ENCODE peak calls at places on chromosomes 4 and X, in five cellular contexts. One of them, this sample, is unnamed.

GRCh38 chr4:71595576-71596108 is 188.2 kb downstream of the GC start:
- DNase-seq in tibial artery: no peak
- DNase-seq in adipocyte: peak
- DNase-seq in heart left ventricle: no peak
- DNase-seq in astrocyte of the spinal cord: no peak
- DNase-seq in this sample: no peak

GRCh38 chr4:121597346-121597934 is 99.3 kb downstream of the ANXA5 start:
- DNase-seq in heart left ventricle: no peak
- DNase-seq in adipocyte: no peak
- DNase-seq in tibial artery: no peak
- DNase-seq in astrocyte of the spinal cord: peak
- DNase-seq in this sample: no peak

GRCh38 chr4:71406459-71406963 is 67.7 kb downstream of the SLC4A4 start:
- DNase-seq in tibial artery: no peak
- DNase-seq in heart left ventricle: no peak
- DNase-seq in adipocyte: peak
- DNase-seq in astrocyte of the spinal cord: peak
- DNase-seq in this sample: no peak

GRCh38 chr4:25913056-25913850 is 767 bp upstream of the SMIM20 start:
- DNase-seq in astrocyte of the spinal cord: peak
- DNase-seq in tibial artery: peak
- DNase-seq in adipocyte: no peak
- DNase-seq in heart left ventricle: peak
- DNase-seq in this sample: peak

GRCh38 chr4:156888762-156889161 is 82.8 kb downstream of the PDGFC start:
- DNase-seq in adipocyte: peak
- DNase-seq in heart left ventricle: no peak
- DNase-seq in tibial artery: no peak
- DNase-seq in astrocyte of the spinal cord: peak
- DNase-seq in this sample: no peak

GRCh38 chr4:37528161-37528560 is 158.0 kb downstream of the RELL1 start:
- DNase-seq in tibial artery: no peak
- DNase-seq in adipocyte: no peak
- DNase-seq in heart left ventricle: no peak
- DNase-seq in astrocyte of the spinal cord: no peak
- DNase-seq in this sample: no peak

GRCh38 chr4:157072002-157072401 is 3.9 kb upstream of the GLRB start:
- DNase-seq in heart left ventricle: no peak
- DNase-seq in adipocyte: peak
- DNase-seq in astrocyte of the spinal cord: peak
- DNase-seq in tibial artery: no peak
- DNase-seq in this sample: no peak

GRCh38 chrX:1012678-1013300 is 199.7 kb downstream of the CRLF2 start:
- DNase-seq in tibial artery: no peak
- DNase-seq in astrocyte of the spinal cord: no peak
- DNase-seq in heart left ventricle: no peak
- DNase-seq in adipocyte: no peak
- DNase-seq in this sample: no peak

GRCh38 chrX:33434256-33435092 is 223.1 kb upstream of the DMD start:
- DNase-seq in adipocyte: peak
- DNase-seq in tibial artery: peak
- DNase-seq in astrocyte of the spinal cord: peak
- DNase-seq in heart left ventricle: peak
- DNase-seq in this sample: no peak

GRCh38 chrX:51336584-51336983 is 4.0 kb downstream of the NUDT10 start:
- DNase-seq in tibial artery: no peak
- DNase-seq in adipocyte: peak
- DNase-seq in astrocyte of the spinal cord: peak
- DNase-seq in heart left ventricle: peak
- DNase-seq in this sample: no peak

GRCh38 chrX:12891915-12892506 is 14.4 kb upstream of the TLR8 start:
- DNase-seq in astrocyte of the spinal cord: no peak
- DNase-seq in heart left ventricle: no peak
- DNase-seq in tibial artery: no peak
- DNase-seq in adipocyte: no peak
- DNase-seq in this sample: no peak

GRCh38 chr4:46274717-46275116 is 115.2 kb downstream of the GABRA2 start:
- DNase-seq in tibial artery: no peak
- DNase-seq in heart left ventricle: no peak
- DNase-seq in adipocyte: no peak
- DNase-seq in astrocyte of the spinal cord: peak
- DNase-seq in this sample: no peak

GRCh38 chr4:154124539-154125255 is 335.8 kb upstream of the SFRP2 start:
- DNase-seq in heart left ventricle: no peak
- DNase-seq in astrocyte of the spinal cord: peak
- DNase-seq in tibial artery: no peak
- DNase-seq in adipocyte: peak
- DNase-seq in this sample: no peak

GRCh38 chrX:112677167-112677566 is 2.6 kb downstream of the LHFPL1 start:
- DNase-seq in heart left ventricle: no peak
- DNase-seq in tibial artery: no peak
- DNase-seq in adipocyte: peak
- DNase-seq in astrocyte of the spinal cord: no peak
- DNase-seq in this sample: no peak

GRCh38 chrX:46727445-46727844 is 31.5 kb downstream of the SLC9A7 start:
- DNase-seq in heart left ventricle: no peak
- DNase-seq in astrocyte of the spinal cord: no peak
- DNase-seq in tibial artery: no peak
- DNase-seq in adipocyte: peak
- DNase-seq in this sample: no peak

GRCh38 chr4:86730310-86730709 is 118.9 kb downstream of the SLC10A6 start:
- DNase-seq in astrocyte of the spinal cord: no peak
- DNase-seq in adipocyte: no peak
- DNase-seq in heart left ventricle: no peak
- DNase-seq in tibial artery: no peak
- DNase-seq in this sample: no peak

GRCh38 chrX:103607385-103608304 is at the start of gene TCEAL3:
- DNase-seq in adipocyte: peak
- DNase-seq in heart left ventricle: peak
- DNase-seq in tibial artery: peak
- DNase-seq in astrocyte of the spinal cord: peak
- DNase-seq in this sample: peak

GRCh38 chr4:1249731-1250526 is 999 bp upstream of the CTBP1 start:
- DNase-seq in adipocyte: no peak
- DNase-seq in astrocyte of the spinal cord: peak
- DNase-seq in heart left ventricle: no peak
- DNase-seq in tibial artery: peak
- DNase-seq in this sample: peak

GRCh38 chr4:157521916-157522315 is 301.4 kb downstream of the GRIA2 start:
- DNase-seq in adipocyte: no peak
- DNase-seq in astrocyte of the spinal cord: no peak
- DNase-seq in heart left ventricle: no peak
- DNase-seq in tibial artery: no peak
- DNase-seq in this sample: no peak

GRCh38 chrX:85980286-85980685 is 67.1 kb downstream of the CHM start:
- DNase-seq in heart left ventricle: no peak
- DNase-seq in adipocyte: no peak
- DNase-seq in astrocyte of the spinal cord: no peak
- DNase-seq in tibial artery: no peak
- DNase-seq in this sample: no peak

GRCh38 chr4:10762541-10762940 is 78.0 kb upstream of the CLNK start:
- DNase-seq in heart left ventricle: no peak
- DNase-seq in adipocyte: peak
- DNase-seq in astrocyte of the spinal cord: peak
- DNase-seq in tibial artery: no peak
- DNase-seq in this sample: no peak

GRCh38 chrX:11555759-11556158 is 110.0 kb downstream of the ARHGAP6 start:
- DNase-seq in astrocyte of the spinal cord: no peak
- DNase-seq in heart left ventricle: no peak
- DNase-seq in adipocyte: no peak
- DNase-seq in tibial artery: no peak
- DNase-seq in this sample: no peak
- H3K4me3 ChIP-seq in astrocyte of the spinal cord: no peak
- H3K4me3 ChIP-seq in heart left ventricle: no peak
- H3K4me3 ChIP-seq in adipocyte: no peak
- H3K4me3 ChIP-seq in tibial artery: no peak
- H3K4me3 ChIP-seq in this sample: no peak

GRCh38 chr4:61760820-61761219 is 560.7 kb downstream of the ADGRL3 start:
- DNase-seq in tibial artery: no peak
- DNase-seq in astrocyte of the spinal cord: no peak
- DNase-seq in adipocyte: no peak
- DNase-seq in heart left ventricle: no peak
- DNase-seq in this sample: no peak
- H3K4me3 ChIP-seq in tibial artery: no peak
- H3K4me3 ChIP-seq in astrocyte of the spinal cord: no peak
- H3K4me3 ChIP-seq in adipocyte: no peak
- H3K4me3 ChIP-seq in heart left ventricle: no peak
- H3K4me3 ChIP-seq in this sample: no peak

GRCh38 chr4:54099287-54099958 is 540 bp upstream of the GSX2 start:
- DNase-seq in adipocyte: peak
- DNase-seq in heart left ventricle: no peak
- DNase-seq in astrocyte of the spinal cord: peak
- DNase-seq in tibial artery: no peak
- DNase-seq in this sample: no peak

GRCh38 chr4:54098375-54098774 is 1.6 kb upstream of the GSX2 start:
- DNase-seq in adipocyte: no peak
- DNase-seq in heart left ventricle: no peak
- DNase-seq in tibial artery: no peak
- DNase-seq in astrocyte of the spinal cord: no peak
- DNase-seq in this sample: no peak

GRCh38 chr4:54100607-54101189 is 735 bp downstream of the GSX2 start:
- DNase-seq in adipocyte: peak
- DNase-seq in astrocyte of the spinal cord: no peak
- DNase-seq in heart left ventricle: no peak
- DNase-seq in tibial artery: no peak
- DNase-seq in this sample: no peak

GRCh38 chr4:54101190-54102041 is 1.5 kb downstream of the GSX2 start:
- DNase-seq in adipocyte: no peak
- DNase-seq in astrocyte of the spinal cord: no peak
- DNase-seq in tibial artery: no peak
- DNase-seq in heart left ventricle: no peak
- DNase-seq in this sample: no peak

GRCh38 chr4:54099959-54100606 is at the start of gene GSX2:
- DNase-seq in heart left ventricle: no peak
- DNase-seq in tibial artery: peak
- DNase-seq in astrocyte of the spinal cord: no peak
- DNase-seq in adipocyte: peak
- DNase-seq in this sample: no peak
- H3K4me3 ChIP-seq in heart left ventricle: peak
- H3K4me3 ChIP-seq in tibial artery: peak
- H3K4me3 ChIP-seq in astrocyte of the spinal cord: peak
- H3K4me3 ChIP-seq in adipocyte: peak
- H3K4me3 ChIP-seq in this sample: no peak

GRCh38 chr4:96183630-96184029 is 343.7 kb downstream of the PDHA2 start:
- DNase-seq in heart left ventricle: no peak
- DNase-seq in astrocyte of the spinal cord: no peak
- DNase-seq in adipocyte: no peak
- DNase-seq in tibial artery: no peak
- DNase-seq in this sample: no peak

GRCh38 chr4:96189761-96190160 is 349.9 kb downstream of the PDHA2 start:
- DNase-seq in adipocyte: no peak
- DNase-seq in heart left ventricle: no peak
- DNase-seq in astrocyte of the spinal cord: no peak
- DNase-seq in tibial artery: no peak
- DNase-seq in this sample: no peak

DNA sequence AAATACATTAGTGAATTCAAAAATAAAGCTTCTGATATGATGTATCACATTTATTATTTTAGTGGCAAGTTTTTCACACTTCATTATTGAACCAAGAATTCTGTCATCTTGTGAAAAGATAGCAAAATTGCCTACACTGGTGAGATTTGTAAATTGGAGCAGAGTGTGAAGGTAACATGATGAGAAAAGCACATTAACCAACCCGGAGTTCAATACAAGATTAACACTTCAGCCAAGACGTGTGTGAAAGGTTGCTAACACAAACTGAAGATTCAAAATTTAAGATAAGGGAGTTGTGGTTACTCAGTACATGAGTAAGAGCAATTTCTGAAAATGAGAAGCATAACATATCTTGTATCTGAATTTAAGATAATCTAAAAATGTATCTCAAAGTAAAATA is 346.7 kb downstream of the PDHA2 start:
- DNase-seq in tibial artery: no peak
- DNase-seq in heart left ventricle: no peak
- DNase-seq in astrocyte of the spinal cord: no peak
- DNase-seq in adipocyte: no peak
- DNase-seq in this sample: no peak
- H3K4me3 ChIP-seq in tibial artery: no peak
- H3K4me3 ChIP-seq in heart left ventricle: no peak
- H3K4me3 ChIP-seq in astrocyte of the spinal cord: no peak
- H3K4me3 ChIP-seq in adipocyte: no peak
- H3K4me3 ChIP-seq in this sample: no peak

GRCh38 chr4:41878991-41879491 is 56.2 kb upstream of the TMEM33 start:
- DNase-seq in adipocyte: no peak
- DNase-seq in astrocyte of the spinal cord: no peak
- DNase-seq in heart left ventricle: no peak
- DNase-seq in tibial artery: no peak
- DNase-seq in this sample: peak
- H3K4me3 ChIP-seq in adipocyte: no peak
- H3K4me3 ChIP-seq in astrocyte of the spinal cord: no peak
- H3K4me3 ChIP-seq in heart left ventricle: no peak
- H3K4me3 ChIP-seq in tibial artery: no peak
- H3K4me3 ChIP-seq in this sample: no peak

GRCh38 chr4:80566203-80566872 is 230.8 kb downstream of the CFAP299 start:
- DNase-seq in astrocyte of the spinal cord: no peak
- DNase-seq in tibial artery: no peak
- DNase-seq in adipocyte: no peak
- DNase-seq in heart left ventricle: no peak
- DNase-seq in this sample: no peak
- H3K4me3 ChIP-seq in astrocyte of the spinal cord: no peak
- H3K4me3 ChIP-seq in tibial artery: no peak
- H3K4me3 ChIP-seq in adipocyte: peak
- H3K4me3 ChIP-seq in heart left ventricle: no peak
- H3K4me3 ChIP-seq in this sample: peak

GRCh38 chrX:106964290-106964689 is 35.7 kb downstream of the MORC4 start:
- DNase-seq in heart left ventricle: no peak
- DNase-seq in adipocyte: no peak
- DNase-seq in astrocyte of the spinal cord: no peak
- DNase-seq in tibial artery: no peak
- DNase-seq in this sample: no peak

GRCh38 chrX:106959897-106960296 is 39.7 kb downstream of the CLDN2 start:
- DNase-seq in tibial artery: no peak
- DNase-seq in astrocyte of the spinal cord: peak
- DNase-seq in heart left ventricle: no peak
- DNase-seq in adipocyte: peak
- DNase-seq in this sample: no peak

GRCh38 chrX:106957856-106958255 is 37.7 kb downstream of the CLDN2 start:
- DNase-seq in adipocyte: no peak
- DNase-seq in astrocyte of the spinal cord: no peak
- DNase-seq in heart left ventricle: no peak
- DNase-seq in tibial artery: no peak
- DNase-seq in this sample: no peak

DNA sequence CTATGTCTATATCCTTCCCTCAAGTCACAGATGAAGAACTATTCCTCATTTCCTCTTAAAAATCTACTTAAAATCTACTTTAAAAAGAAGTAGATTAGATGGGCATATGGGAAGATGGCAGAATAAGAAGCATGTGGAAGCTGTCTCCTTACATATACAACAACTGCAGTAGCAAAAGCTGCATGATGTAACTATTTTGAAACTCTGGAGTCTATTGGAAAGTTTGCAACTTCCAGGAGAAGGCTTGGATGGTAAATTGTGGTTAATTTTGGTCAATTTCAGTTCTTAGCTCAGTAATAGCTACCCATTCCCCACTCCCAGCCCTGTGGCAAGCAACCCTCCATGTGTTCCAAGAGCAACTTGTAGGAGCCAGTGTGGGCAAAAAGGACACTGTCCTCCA is 36.9 kb downstream of the MORC4 start:
- DNase-seq in tibial artery: no peak
- DNase-seq in heart left ventricle: no peak
- DNase-seq in astrocyte of the spinal cord: no peak
- DNase-seq in adipocyte: peak
- DNase-seq in this sample: no peak
- H3K4me3 ChIP-seq in tibial artery: no peak
- H3K4me3 ChIP-seq in heart left ventricle: no peak
- H3K4me3 ChIP-seq in astrocyte of the spinal cord: no peak
- H3K4me3 ChIP-seq in adipocyte: no peak
- H3K4me3 ChIP-seq in this sample: no peak

GRCh38 chrX:153763989-153764755 is at the start of gene PLXNB3:
- DNase-seq in astrocyte of the spinal cord: peak
- DNase-seq in tibial artery: peak
- DNase-seq in adipocyte: peak
- DNase-seq in heart left ventricle: peak
- DNase-seq in this sample: peak
- H3K4me3 ChIP-seq in astrocyte of the spinal cord: peak
- H3K4me3 ChIP-seq in tibial artery: peak
- H3K4me3 ChIP-seq in adipocyte: peak
- H3K4me3 ChIP-seq in heart left ventricle: no peak
- H3K4me3 ChIP-seq in this sample: no peak

This sample was measured in left lung.